ENCODE peak calls at places on chromosomes 2 and 18, in six cellular contexts. K is epithelial cell of esophagus, O is heart right ventricle, D is lung, E is colonic mucosa, P is cardiac muscle cell. H is an unnamed sample.

GRCh38 chr2:9975805-9976447 is 24.4 kb downstream of the GRHL1 start:
- DNase-seq in K (peak; percentile 97), O (no peak), D (peak; percentile 48), P (no peak), E (peak; percentile 28), H (no peak)

GRCh38 chr2:101501443-101501842 is 26.5 kb upstream of the RFX8 start:
- DNase-seq in D (no peak), O (no peak), K (no peak), P (peak; percentile 21), E (no peak), H (no peak)

GRCh38 chr2:55311444-55311870 is 42.4 kb upstream of the MTIF2 start:
- DNase-seq in P (no peak), K (peak; percentile 58), E (no peak), D (no peak), O (no peak), H (no peak)

GRCh38 chr2:35526741-35527140 is 828.8 kb upstream of the CRIM1 start:
- DNase-seq in O (no peak), K (no peak), P (peak; percentile 52), D (no peak), E (no peak), H (no peak)

GRCh38 chr2:120864981-120865380 is 129.3 kb downstream of the GLI2 start:
- DNase-seq in P (no peak), K (no peak), D (no peak), E (no peak), O (no peak), H (no peak)

GRCh38 chr2:43070676-43071491 is 155.5 kb downstream of the ZFP36L2 start:
- DNase-seq in E (no peak), P (no peak), D (no peak), K (no peak), O (peak; percentile 49), H (no peak)

GRCh38 chr2:197147942-197148341 is 162.6 kb downstream of the ANKRD44 start:
- DNase-seq in P (no peak), K (no peak), D (no peak), E (peak; percentile 45), O (no peak), H (no peak)

GRCh38 chr2:108933691-108934117 is 55.3 kb downstream of the EDAR start:
- DNase-seq in E (peak; percentile 47), P (peak; percentile 48), D (no peak), O (peak; percentile 49), K (peak; percentile 69), H (peak; percentile 53)

GRCh38 chr2:35298493-35298892 is 1057.1 kb upstream of the CRIM1 start:
- DNase-seq in E (no peak), P (no peak), K (peak; percentile 38), O (no peak), D (no peak), H (no peak)

GRCh38 chr2:239225921-239226561 is 174.8 kb downstream of the HDAC4 start:
- DNase-seq in O (no peak), K (no peak), P (no peak), D (no peak), E (no peak), H (no peak)

GRCh38 chr18:3914116-3914515 is 464.1 kb downstream of the TGIF1 start:
- DNase-seq in K (no peak), E (no peak), D (no peak), P (no peak), O (no peak), H (no peak)

GRCh38 chr2:33672389-33672788 is 73.3 kb upstream of the FAM98A start:
- DNase-seq in E (no peak), K (no peak), O (no peak), D (no peak), P (no peak), H (no peak)

GRCh38 chr2:183630964-183631363 is 506.7 kb downstream of the NUP35 start:
- DNase-seq in O (no peak), E (no peak), P (no peak), K (peak; percentile 17), D (no peak), H (no peak)

GRCh38 chr2:53347219-53347618 is 420.4 kb upstream of the CHAC2 start:
- DNase-seq in K (peak; percentile 46), D (no peak), P (no peak), E (no peak), O (no peak), H (no peak)

GRCh38 chr2:150643106-150643730 is 155.8 kb upstream of the RND3 start:
- DNase-seq in O (no peak), K (peak; percentile 12), P (no peak), D (no peak), E (no peak), H (no peak)

GRCh38 chr18:77343846-77344527 is 94.3 kb downstream of the GALR1 start:
- DNase-seq in P (no peak), E (no peak), K (no peak), O (no peak), D (no peak), H (no peak)

GRCh38 chr18:77342736-77343135 is 93.1 kb downstream of the GALR1 start:
- DNase-seq in O (no peak), D (no peak), K (no peak), E (no peak), P (no peak), H (no peak)

GRCh38 chr18:77341527-77341926 is 91.9 kb downstream of the GALR1 start:
- DNase-seq in O (no peak), E (no peak), K (no peak), P (no peak), D (no peak), H (no peak)

GRCh38 chr18:77346446-77346845 is 96.8 kb downstream of the GALR1 start:
- DNase-seq in P (no peak), O (no peak), D (no peak), E (no peak), K (no peak), H (no peak)

GRCh38 chr18:77344777-77345507 is 95.3 kb downstream of the GALR1 start:
- DNase-seq in D (no peak), K (no peak), E (no peak), P (no peak), O (no peak), H (no peak)
- TF ChIP-seq CTCF in D (no peak), K (no peak), E (no peak), P (no peak), O (no peak), H (no peak)

DNA sequence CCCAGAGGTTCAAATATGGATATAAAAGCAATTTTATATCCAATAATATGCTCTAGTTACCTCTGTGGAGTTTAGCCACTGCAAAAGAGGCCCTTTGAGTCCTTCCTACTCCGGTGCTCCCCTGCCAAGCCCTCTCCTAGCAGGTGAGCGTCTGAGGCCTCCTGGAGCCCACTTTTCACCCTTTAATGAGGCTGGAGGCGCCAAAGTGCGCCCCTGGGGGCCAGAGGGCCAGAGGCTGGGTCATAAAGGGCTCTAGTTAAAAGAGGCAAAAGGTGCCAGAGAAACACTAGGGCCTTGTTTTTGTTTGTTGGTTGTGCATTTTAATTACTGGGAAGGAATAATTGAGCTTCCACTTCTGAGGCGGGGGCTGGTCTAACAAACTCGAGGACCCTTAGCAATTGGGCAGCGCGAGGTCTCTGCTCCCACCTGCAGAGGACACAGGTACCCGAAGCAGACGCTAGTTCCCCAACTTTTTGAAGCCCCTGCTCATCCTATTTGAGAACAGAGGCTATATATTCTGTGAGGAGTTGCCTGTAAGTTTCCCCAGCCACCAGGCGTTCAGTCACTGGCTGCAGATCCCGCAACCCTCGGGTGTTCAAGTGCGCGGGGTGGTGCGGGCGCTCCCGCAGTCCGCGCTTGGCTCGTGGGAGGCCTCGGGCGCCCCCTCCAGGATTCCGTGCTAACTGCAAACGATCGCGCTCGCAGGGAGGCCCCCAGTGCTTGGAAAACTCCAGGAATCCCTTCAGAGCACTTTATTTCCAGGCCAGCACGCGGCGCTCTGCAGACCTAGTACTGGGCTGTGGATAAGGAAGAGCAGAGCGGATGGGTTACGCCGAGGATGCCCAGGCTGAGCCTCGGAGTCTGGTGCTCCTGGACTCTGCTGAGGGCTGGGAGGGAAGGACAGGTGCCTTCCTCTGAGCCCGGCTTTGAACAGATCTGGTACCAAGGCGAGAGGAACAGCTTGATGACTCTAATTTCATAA is 14.1 kb downstream of the MSGN1 start:
- DNase-seq in K (peak; percentile 85), O (peak; percentile 83), E (peak; percentile 86), D (peak; percentile 56), P (peak; percentile 91), H (peak; percentile 90)
- TF ChIP-seq CTCF in K (peak; percentile 84), O (peak; percentile 67), E (peak; percentile 90), D (peak; percentile 54), P (peak; percentile 99), H (peak; percentile 83)

DNA sequence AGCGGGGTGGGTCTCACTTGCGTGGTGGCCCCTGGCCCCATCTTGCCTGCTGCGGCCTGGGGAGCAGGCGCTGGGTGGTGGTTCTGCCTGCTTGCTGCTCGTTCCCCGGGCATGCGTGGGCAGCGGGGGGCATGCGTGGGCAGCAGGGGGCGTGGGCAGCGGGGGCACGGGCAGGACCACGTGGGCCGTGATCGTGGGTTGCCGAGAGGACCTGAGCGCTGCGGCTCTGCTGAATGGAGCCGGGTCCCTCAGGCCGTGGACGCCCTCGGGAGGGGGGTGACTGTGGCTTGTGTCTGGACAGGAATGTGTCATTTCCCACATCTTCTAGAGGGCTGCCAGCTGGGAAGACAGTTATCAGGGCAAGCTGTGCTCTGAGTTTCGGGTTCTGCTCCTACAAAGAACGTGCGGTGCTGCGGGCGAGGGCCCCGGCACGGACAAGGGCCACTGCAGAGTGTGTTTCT is 8.3 kb upstream of the GAL3ST2 start:
- DNase-seq in O (no peak), P (no peak), D (no peak), K (no peak), E (no peak), H (no peak)
- TF ChIP-seq CTCF in O (no peak), P (no peak), D (no peak), K (no peak), E (no peak), H (no peak)

GRCh38 chr18:56575819-56576663 is 62.4 kb downstream of the TXNL1 start:
- DNase-seq in P (peak; percentile 66), D (no peak), K (peak; percentile 60), E (no peak), O (no peak), H (no peak)
- TF ChIP-seq CTCF in P (peak; percentile 56), D (peak; percentile 36), K (peak; percentile 60), E (peak; percentile 55), O (peak; percentile 67), H (peak; percentile 59)

GRCh38 chr2:219856602-219857001 is 229.2 kb downstream of the SLC4A3 start:
- DNase-seq in O (no peak), K (peak; percentile 37), D (no peak), E (no peak), P (no peak), H (no peak)

GRCh38 chr2:219851801-219852481 is 224.5 kb downstream of the SLC4A3 start:
- DNase-seq in P (no peak), K (peak; percentile 78), D (no peak), O (peak; percentile 22), E (no peak), H (no peak)

DNA sequence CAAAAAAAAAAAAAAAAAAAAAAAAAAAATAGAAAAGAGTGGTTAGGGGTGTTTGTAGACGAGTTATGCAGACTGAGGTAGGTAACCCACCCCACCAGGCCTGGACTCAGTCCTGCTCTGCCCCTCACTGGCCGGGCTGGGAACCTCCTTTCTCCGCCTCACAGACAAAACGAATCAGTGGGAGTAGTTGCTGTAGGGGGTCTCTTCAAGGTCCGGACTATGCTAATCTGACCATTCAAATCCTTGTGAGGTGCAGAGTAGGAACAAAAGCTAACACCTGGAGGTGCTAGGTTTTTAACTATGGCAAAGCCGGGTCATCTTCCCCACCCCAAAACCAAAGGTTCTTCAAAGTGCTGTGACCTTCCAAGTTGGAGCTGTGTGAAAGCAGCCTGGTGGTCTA is 223.7 kb downstream of the SLC4A3 start:
- DNase-seq in K (no peak), E (no peak), P (no peak), D (no peak), O (no peak), H (no peak)
- TF ChIP-seq CTCF in K (no peak), E (no peak), P (no peak), D (no peak), O (no peak), H (no peak)

GRCh38 chr2:46488389-46488788 is 9.0 kb downstream of the TMEM247 start:
- DNase-seq in D (no peak), K (no peak), O (no peak), P (no peak), E (no peak), H (no peak)
- TF ChIP-seq CTCF in D (no peak), K (no peak), O (no peak), P (no peak), E (no peak), H (no peak)